ENCODE peak calls at places on chromosomes 3 and 15, in five cellular contexts. O is K562, T is stomach, D is tibial nerve, Q is upper lobe of left lung. P is an unnamed sample.
A peak's percentile ranks its signal among the peaks of the same experiment; 100 is the strongest.

GRCh38 chr3:106826861-106827311 is 550.4 kb upstream of the CCDC54 start:
- DNase-seq in D (no peak), Q (no peak), O (no peak), T (no peak), P (no peak)

GRCh38 chr15:96342611-96343528 is 12.4 kb downstream of the NR2F2 start:
- DNase-seq in D (no peak), O (no peak), Q (no peak), T (no peak), P (peak; percentile 67)

GRCh38 chr3:191094057-191094456 is 105.0 kb upstream of the OSTN start:
- DNase-seq in T (no peak), Q (no peak), O (no peak), D (no peak), P (no peak)

GRCh38 chr15:68419301-68420175 is 12.4 kb downstream of the ITGA11 start:
- DNase-seq in O (no peak), D (no peak), T (no peak), Q (no peak), P (no peak)

GRCh38 chr3:30643763-30644462 is 37.5 kb downstream of the TGFBR2 start:
- DNase-seq in D (no peak), T (peak; percentile 31), Q (peak; percentile 54), O (no peak), P (no peak)

GRCh38 chr3:170159459-170159858 is 22.1 kb downstream of the PHC3 start:
- DNase-seq in O (no peak), D (no peak), T (no peak), Q (no peak), P (no peak)

GRCh38 chr3:33642806-33643205 is 75.2 kb downstream of the CLASP2 start:
- DNase-seq in O (no peak), Q (no peak), T (no peak), D (no peak), P (no peak)

GRCh38 chr3:168476360-168476980 is 380.7 kb upstream of the GOLIM4 start:
- DNase-seq in T (no peak), D (no peak), Q (no peak), O (no peak), P (no peak)

GRCh38 chr3:134251731-134252391 is 1.2 kb upstream of the RYK start:
- DNase-seq in T (no peak), O (no peak), D (no peak), Q (no peak), P (peak; percentile 72)

GRCh38 chr15:48541659-48542334 is 103.7 kb downstream of the FBN1 start:
- DNase-seq in O (no peak), T (no peak), D (no peak), Q (no peak), P (no peak)

GRCh38 chr3:13526626-13526949 is 22.3 kb upstream of the FBLN2 start:
- DNase-seq in D (no peak), T (no peak), O (no peak), Q (no peak), P (no peak)

GRCh38 chr15:96746621-96747155 is 416.2 kb downstream of the NR2F2 start:
- DNase-seq in Q (no peak), T (no peak), D (no peak), O (no peak), P (no peak)

GRCh38 chr3:23916152-23916885 is 471 bp downstream of the NKIRAS1 start:
- DNase-seq in Q (no peak), T (no peak), O (no peak), D (peak; percentile 8), P (no peak)

GRCh38 chr3:98404010-98404409 is 13.5 kb downstream of the OR5K3 start:
- DNase-seq in D (no peak), Q (no peak), T (no peak), O (no peak), P (no peak)

GRCh38 chr3:105401691-105402149 is 35.0 kb downstream of the ALCAM start:
- DNase-seq in O (no peak), Q (no peak), D (no peak), T (no peak), P (no peak)

GRCh38 chr3:127405791-127406190 is 117.9 kb upstream of the PRR20G start:
- DNase-seq in T (peak; percentile 20), O (no peak), D (no peak), Q (peak; percentile 6), P (no peak)

GRCh38 chr3:127407026-127407939 is 119.4 kb upstream of the PRR20G start:
- DNase-seq in D (no peak), O (no peak), Q (peak; percentile 14), T (peak; percentile 23), P (no peak)

GRCh38 chr3:127406309-127407025 is 118.6 kb upstream of the PRR20G start:
- DNase-seq in D (no peak), O (peak; percentile 64), Q (peak; percentile 19), T (peak; percentile 28), P (peak; percentile 17)

GRCh38 chr3:127403795-127404194 is 115.9 kb upstream of the PRR20G start:
- DNase-seq in D (no peak), O (no peak), T (no peak), Q (peak; percentile 12), P (no peak)

GRCh38 chr3:127404614-127405598 is 117.1 kb upstream of the PRR20G start:
- DNase-seq in T (peak; percentile 23), O (no peak), D (no peak), Q (peak; percentile 83), P (no peak)
- TF ChIP-seq EP300 in T (no peak), O (no peak), D (no peak), Q (no peak), P (no peak)

GRCh38 chr15:66891776-66892175 is 173.6 kb upstream of the SMAD3 start:
- DNase-seq in T (no peak), Q (no peak), O (peak; percentile 77), D (no peak), P (no peak)
- TF ChIP-seq EP300 in T (no peak), Q (no peak), O (peak; percentile 83), D (no peak), P (no peak)

DNA sequence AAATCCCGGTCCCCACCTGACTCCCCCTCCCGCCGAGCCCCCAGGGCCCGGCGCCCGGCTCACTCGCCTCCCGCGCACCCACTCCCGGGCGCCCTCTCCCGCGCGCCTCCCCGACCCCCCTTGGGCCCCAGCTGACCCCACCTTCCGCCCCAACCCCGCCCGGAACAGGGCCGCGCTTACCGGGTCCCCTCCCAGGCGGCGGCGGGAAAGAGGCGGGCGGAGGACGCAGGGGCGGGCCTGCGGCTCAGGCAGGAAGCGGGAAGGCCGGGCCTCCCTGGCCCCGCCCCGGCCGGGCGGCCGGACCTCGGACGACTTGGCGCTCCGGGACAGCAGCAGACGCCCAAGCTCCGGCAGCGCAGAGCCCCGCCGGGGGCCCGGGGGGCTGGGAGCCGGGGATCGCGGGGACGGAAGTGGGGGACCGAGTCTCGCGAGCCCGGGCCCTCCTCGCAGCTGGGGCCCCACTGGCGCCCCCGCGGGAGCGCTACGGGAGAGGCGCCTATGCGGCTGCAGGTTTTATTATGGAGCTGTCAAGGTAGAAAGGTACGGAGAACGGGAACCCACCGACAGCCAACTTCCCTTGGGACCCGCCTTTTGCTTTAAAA is at the start of gene SLC41A3:
- DNase-seq in D (peak; percentile 81), O (peak; percentile 83), T (peak; percentile 91), Q (peak; percentile 91), P (peak; percentile 88)
- TF ChIP-seq EP300 in D (peak; percentile 57), O (no peak), T (no peak), Q (no peak), P (no peak)

GRCh38 chr3:148600902-148601765 is 96.6 kb upstream of the AGTR1 start:
- DNase-seq in D (no peak), Q (no peak), T (no peak), O (no peak), P (no peak)
- TF ChIP-seq EP300 in D (no peak), Q (no peak), T (no peak), O (no peak), P (no peak)